ENCODE peak calls at places on chromosomes 16 and 17, in eight cellular contexts. G is IMR-90; V is HAP-1; A is DND-41; P is sigmoid colon; U is CD4-positive, alpha-beta memory T cell; O is epithelial cell of esophagus; Y is fibroblast of villous mesenchyme. Q is an unnamed sample.

GRCh38 chr17:43477832-43478634 is 5.7 kb upstream of the DHX8 start:
- DNase-seq in G (no peak), P (no peak), Y (no peak), V (no peak), A (no peak), O (no peak), U (no peak), Q (no peak)

GRCh38 chr17:16377804-16378400 is 3.0 kb upstream of the UBB start:
- DNase-seq in P (no peak), A (no peak), Y (peak), G (peak), O (peak), U (no peak), V (no peak), Q (no peak)

GRCh38 chr17:47848198-47848513 is 2.8 kb downstream of the SP6 start:
- DNase-seq in U (no peak), O (no peak), A (no peak), Y (no peak), P (no peak), V (no peak), G (no peak), Q (no peak)

GRCh38 chr16:28274676-28275075 is 17.6 kb upstream of the SBK1 start:
- DNase-seq in P (no peak), Y (no peak), A (no peak), V (no peak), U (no peak), G (no peak), O (no peak), Q (no peak)

GRCh38 chr17:40321502-40322416 is 12.8 kb downstream of the RARA start:
- DNase-seq in O (no peak), V (no peak), G (no peak), P (peak), Y (no peak), A (no peak), U (peak), Q (peak)

GRCh38 chr17:3801043-3801746 is at the start of gene ITGAE:
- DNase-seq in V (no peak), U (no peak), O (no peak), A (no peak), P (no peak), Y (no peak), G (no peak), Q (no peak)

GRCh38 chr16:88927010-88927409 is 50.0 kb downstream of the CBFA2T3 start:
- DNase-seq in Y (no peak), V (no peak), A (no peak), G (no peak), O (no peak), P (no peak), U (no peak), Q (no peak)

GRCh38 chr17:247767-248166 is 66.3 kb upstream of the DOC2B start:
- DNase-seq in V (no peak), U (no peak), O (no peak), G (no peak), P (peak), Y (no peak), A (no peak), Q (no peak)

GRCh38 chr16:88869673-88869980 is 3.2 kb upstream of the PABPN1L start:
- DNase-seq in A (no peak), Y (no peak), O (no peak), G (peak), V (no peak), P (no peak), U (no peak), Q (no peak)

GRCh38 chr16:70490261-70490660 is 33.1 kb downstream of the COG4 start:
- DNase-seq in A (no peak), O (no peak), P (no peak), U (no peak), G (peak), Y (no peak), V (no peak), Q (no peak)

GRCh38 chr17:40854175-40854814 is 12.7 kb downstream of the KRT12 start:
- DNase-seq in P (no peak), Y (peak), G (peak), O (peak), U (no peak), A (no peak), V (no peak), Q (no peak)

GRCh38 chr17:70095455-70095854 is 20.4 kb downstream of the KCNJ16 start:
- DNase-seq in A (no peak), P (no peak), U (no peak), Y (no peak), V (no peak), O (no peak), G (no peak), Q (no peak)

GRCh38 chr17:7014995-7015586 is 2.7 kb downstream of the RNASEK start:
- DNase-seq in P (no peak), A (peak), Y (peak), V (no peak), G (peak), U (peak), O (peak), Q (no peak)

GRCh38 chr17:80984749-80985148 is 6.9 kb upstream of the CHMP6 start:
- DNase-seq in P (no peak), U (no peak), V (no peak), A (no peak), G (peak), O (peak), Y (peak), Q (no peak)

GRCh38 chr17:6940186-6940649 is 55.6 kb upstream of the ALOX12 start:
- DNase-seq in U (peak), A (no peak), V (no peak), O (no peak), G (no peak), P (peak), Y (peak), Q (no peak)

GRCh38 chr16:23597003-23597756 is 1.1 kb upstream of the NDUFAB1 start:
- DNase-seq in P (peak), Y (peak), U (no peak), G (no peak), O (peak), A (peak), V (peak), Q (no peak)

GRCh38 chr17:72338847-72339790 is 218.3 kb downstream of the SOX9 start:
- DNase-seq in O (peak), U (no peak), Y (peak), V (no peak), G (peak), P (no peak), A (no peak), Q (no peak)

GRCh38 chr16:88453621-88454314 is 688 bp downstream of the ZFPM1 start:
- DNase-seq in Y (no peak), A (peak), G (no peak), U (no peak), O (peak), P (no peak), V (no peak), Q (no peak)

GRCh38 chr16:1428511-1428910 is 2.4 kb upstream of the PERCC1 start:
- DNase-seq in P (no peak), U (no peak), V (peak), G (no peak), A (no peak), O (no peak), Y (no peak), Q (no peak)

GRCh38 chr17:49969794-49970389 is 902 bp downstream of the DLX4 start:
- DNase-seq in V (no peak), Y (no peak), P (no peak), A (no peak), G (no peak), O (no peak), U (no peak), Q (no peak)

GRCh38 chr16:73337371-73337770 is 289.4 kb upstream of the ZFHX3 start:
- DNase-seq in O (no peak), A (no peak), G (no peak), Y (no peak), V (no peak), U (no peak), P (no peak), Q (no peak)

GRCh38 chr16:11201498-11202259 is 54.3 kb downstream of the SOCS1 start:
- DNase-seq in P (no peak), Y (peak), O (peak), A (no peak), U (no peak), V (no peak), G (peak), Q (peak)

GRCh38 chr16:77888786-77889185 is 100.4 kb downstream of the VAT1L start:
- DNase-seq in P (no peak), V (no peak), O (no peak), U (no peak), A (no peak), Y (peak), G (peak), Q (no peak)

GRCh38 chr17:50845260-50846147 is 10.1 kb downstream of the WFIKKN2 start:
- DNase-seq in U (no peak), G (peak), Y (peak), V (no peak), A (no peak), O (peak), P (peak), Q (no peak)

GRCh38 chr16:86577314-86577971 is 906 bp upstream of the FOXL1 start:
- DNase-seq in Y (peak), P (no peak), V (no peak), A (no peak), U (no peak), O (no peak), G (peak), Q (no peak)

GRCh38 chr16:76854234-76854633 is 336.8 kb upstream of the MON1B start:
- DNase-seq in O (no peak), P (no peak), U (no peak), A (no peak), V (no peak), G (no peak), Y (peak), Q (no peak)

GRCh38 chr17:46764335-46764708 is 54.2 kb downstream of the WNT3 start:
- DNase-seq in O (no peak), P (no peak), G (no peak), V (no peak), A (no peak), U (no peak), Y (no peak), Q (no peak)

GRCh38 chr17:76726766-76727718 is at the start of gene METTL23:
- DNase-seq in O (peak), P (peak), U (peak), A (peak), G (peak), Y (peak), V (no peak), Q (peak)

GRCh38 chr16:11524098-11524760 is 62.5 kb downstream of the LITAF start:
- DNase-seq in G (no peak), U (no peak), P (no peak), O (no peak), A (no peak), V (no peak), Y (no peak), Q (no peak)

GRCh38 chr16:1494129-1494640 is 1.0 kb downstream of the TELO2 start:
- DNase-seq in U (no peak), G (peak), V (peak), O (peak), Y (peak), A (no peak), P (peak), Q (no peak)

GRCh38 chr17:34252138-34252889 is 2.8 kb upstream of the CCL2 start:
- DNase-seq in O (peak), V (no peak), P (peak), A (no peak), U (no peak), Y (peak), G (peak), Q (peak)

DNA sequence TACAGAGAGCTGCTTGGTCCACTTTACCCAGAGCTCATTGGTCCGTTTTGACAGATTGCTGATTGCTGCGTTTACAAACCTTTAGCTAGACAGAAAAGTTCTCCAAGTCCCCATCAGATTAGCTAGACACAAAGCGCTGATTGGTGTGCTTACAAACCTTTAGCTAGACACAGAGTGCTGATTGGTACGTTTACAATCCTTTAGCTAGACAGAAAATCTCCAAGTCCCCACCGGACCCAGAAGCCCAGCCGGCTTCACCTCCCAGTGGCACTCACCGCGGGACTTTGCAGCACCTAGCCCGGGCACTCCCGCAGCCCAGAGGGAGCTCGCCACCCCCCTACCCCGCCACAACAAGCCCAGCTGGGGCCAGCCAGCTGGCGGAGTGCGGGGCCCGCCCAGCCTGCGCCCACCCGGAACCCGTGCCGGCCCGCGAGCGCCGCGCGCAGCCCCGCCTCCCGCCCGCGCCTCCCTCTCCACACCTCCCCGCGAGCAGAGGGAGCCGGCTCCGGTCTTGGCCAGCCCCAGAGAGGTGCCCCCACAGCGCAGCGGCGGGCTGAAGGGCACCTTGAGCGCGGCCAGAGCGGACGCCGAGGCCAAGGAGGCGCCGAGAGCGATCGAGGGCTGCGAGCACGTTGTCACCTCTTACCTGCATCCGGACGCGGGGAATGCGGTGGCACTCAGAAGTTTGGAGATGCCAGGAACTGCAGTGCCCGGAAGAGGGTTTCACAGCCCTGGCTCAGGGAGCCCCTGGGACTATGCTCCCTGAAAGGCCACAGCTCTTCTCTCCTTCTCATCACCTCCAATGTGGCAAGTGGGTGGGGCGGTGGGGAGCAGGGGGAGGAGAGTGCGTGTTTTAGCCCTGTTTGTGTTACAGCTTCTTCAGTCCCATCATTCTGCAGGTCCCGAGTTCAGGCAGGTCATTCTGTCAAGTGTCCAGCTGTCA is 1504.5 kb downstream of the CDH11 start:
- DNase-seq in P (no peak), O (no peak), A (no peak), U (no peak), V (no peak), G (no peak), Y (no peak), Q (no peak)
- H3K4me3 ChIP-seq in P (no peak), O (peak), A (no peak), U (no peak), V (no peak), G (no peak), Y (no peak), Q (no peak)

GRCh38 chr17:12789976-12790805 is 893 bp downstream of the ARHGAP44 start:
- DNase-seq in P (no peak), U (no peak), Y (peak), V (no peak), G (no peak), A (no peak), O (peak), Q (no peak)

GRCh38 chr17:12789075-12789975 is at the start of gene ARHGAP44:
- DNase-seq in O (peak), G (peak), P (peak), Y (peak), A (no peak), V (peak), U (no peak), Q (peak)

GRCh38 chr17:12794919-12795517 is 5.7 kb downstream of the ARHGAP44 start:
- DNase-seq in O (no peak), G (no peak), Y (no peak), V (no peak), U (no peak), P (no peak), A (no peak), Q (no peak)

DNA sequence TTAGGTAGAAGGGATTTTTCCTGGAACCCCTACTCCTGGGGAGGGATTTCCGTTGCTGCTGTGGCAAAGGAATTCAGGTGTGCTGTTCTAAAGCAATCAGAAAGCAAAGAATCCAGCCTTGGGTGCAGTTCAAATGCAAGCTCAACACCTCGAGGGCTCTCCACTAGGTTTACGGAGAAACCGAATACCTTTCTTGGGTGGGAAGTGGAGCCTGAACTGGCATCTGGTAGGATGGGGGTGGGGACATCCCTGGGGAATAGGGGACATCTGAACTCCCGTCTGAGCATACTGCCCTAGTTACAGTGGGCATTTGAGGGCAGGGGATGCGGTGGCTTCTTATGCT is 1.5 kb downstream of the ARHGAP44 start:
- DNase-seq in O (no peak), V (no peak), G (no peak), Y (no peak), P (no peak), U (no peak), A (no peak), Q (no peak)
- H3K4me3 ChIP-seq in O (no peak), V (no peak), G (no peak), Y (no peak), P (no peak), U (no peak), A (no peak), Q (no peak)

DNA sequence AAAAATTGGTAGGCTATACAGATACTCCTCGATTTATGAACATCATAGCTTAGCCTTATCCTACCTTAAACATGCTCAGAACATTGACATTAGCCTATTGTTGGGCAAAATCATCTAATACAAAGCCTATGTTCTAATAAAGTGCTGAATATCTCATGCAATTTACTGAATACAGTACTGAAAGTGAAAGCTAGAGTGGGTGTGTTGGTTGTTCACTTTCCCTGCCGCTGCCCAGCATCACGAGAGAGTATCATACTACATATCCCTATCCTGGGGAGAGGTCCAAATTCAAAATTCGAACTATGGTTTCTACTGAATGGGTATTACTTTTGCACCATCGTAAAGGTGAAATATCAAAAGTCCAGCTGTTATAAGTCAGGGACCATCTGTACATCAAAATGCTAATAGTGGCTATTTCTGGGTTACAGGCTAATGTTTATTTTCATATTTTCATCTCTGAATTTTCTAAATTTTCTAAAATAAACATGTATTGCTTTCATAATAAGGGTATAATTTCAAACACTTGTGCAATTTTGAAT is 54.5 kb downstream of the NACA2 start:
- DNase-seq in Y (peak), U (no peak), P (no peak), O (no peak), A (no peak), V (no peak), G (peak), Q (no peak)
- H3K4me3 ChIP-seq in Y (peak), U (no peak), P (no peak), O (no peak), A (no peak), V (no peak), G (peak), Q (no peak)

GRCh38 chr16:51592013-51592501 is 441.0 kb upstream of the SALL1 start:
- DNase-seq in U (no peak), P (no peak), Y (no peak), O (peak), G (no peak), V (no peak), A (no peak), Q (no peak)
- H3K4me3 ChIP-seq in U (no peak), P (no peak), Y (no peak), O (no peak), G (peak), V (no peak), A (no peak), Q (no peak)